ENCODE peak calls at places on chromosome 22, in nine cellular contexts. Q is transverse colon, O is SK-N-SH, M is upper lobe of left lung, N is stomach, T is sigmoid colon, Y is A549, H is HepG2, E is ovary. B is an unnamed sample.

GRCh38 chr22:45731041-45731797 is 59.6 kb downstream of the ATXN10 start:
- DNase-seq in M (no peak), Q (peak), E (no peak), H (no peak), O (no peak), N (no peak), Y (peak), T (no peak), B (no peak)

GRCh38 chr22:23100124-23100801 is 29.9 kb downstream of the GNAZ start:
- DNase-seq in N (no peak), T (no peak), M (no peak), Y (no peak), E (no peak), Q (no peak), H (no peak), O (no peak), B (no peak)

GRCh38 chr22:23878219-23878618 is 16.0 kb upstream of the MIF start:
- DNase-seq in Y (no peak), O (no peak), N (no peak), Q (no peak), T (no peak), M (no peak), E (no peak), H (no peak), B (no peak)

GRCh38 chr22:31753005-31753633 is 700 bp upstream of the DEPDC5 start:
- DNase-seq in H (peak), T (peak), M (no peak), Q (peak), E (peak), O (peak), N (peak), Y (peak), B (no peak)

GRCh38 chr22:21044931-21045584 is 688 bp upstream of the LRRC74B start:
- DNase-seq in N (no peak), Y (no peak), H (no peak), M (peak), T (no peak), E (no peak), Q (no peak), O (peak), B (no peak)

GRCh38 chr22:41094036-41094435 is 1.6 kb downstream of the EP300 start:
- DNase-seq in M (no peak), E (no peak), T (no peak), Y (peak), Q (peak), O (peak), H (peak), N (no peak), B (no peak)

GRCh38 chr22:48488611-48489456 is 1338.8 kb downstream of the BRD1 start:
- DNase-seq in N (no peak), M (peak), Y (no peak), O (peak), T (peak), H (no peak), E (no peak), Q (no peak), B (no peak)

GRCh38 chr22:34804588-34804987 is 261.4 kb upstream of the ISX start:
- DNase-seq in H (no peak), M (no peak), O (no peak), N (no peak), T (no peak), Y (no peak), E (no peak), Q (no peak), B (no peak)

GRCh38 chr22:44823396-44823795 is 71.0 kb downstream of the ARHGAP8 start:
- DNase-seq in H (no peak), Q (no peak), Y (no peak), T (peak), M (no peak), N (no peak), O (no peak), E (no peak), B (no peak)

GRCh38 chr22:36144886-36145541 is 15.5 kb downstream of the APOL3 start:
- DNase-seq in M (no peak), O (peak), N (peak), Y (peak), Q (peak), E (peak), H (peak), T (peak), B (peak)

GRCh38 chr22:20979243-20979809 is 2.8 kb upstream of the LZTR1 start:
- DNase-seq in Y (no peak), N (peak), O (peak), Q (peak), M (peak), H (no peak), T (peak), E (peak), B (no peak)

GRCh38 chr22:41801886-41802285 is 1.4 kb downstream of the CCDC134 start:
- DNase-seq in M (no peak), E (no peak), Y (no peak), O (no peak), T (no peak), Q (no peak), H (no peak), N (no peak), B (no peak)

GRCh38 chr22:17400305-17400704 is 31.0 kb downstream of the CECR2 start:
- DNase-seq in T (no peak), H (no peak), N (no peak), Q (no peak), M (no peak), E (no peak), Y (no peak), O (no peak), B (no peak)

GRCh38 chr22:33274214-33274828 is 216.1 kb upstream of the SYN3 start:
- DNase-seq in N (no peak), Y (peak), M (no peak), H (peak), E (no peak), T (no peak), Q (peak), O (no peak), B (peak)

GRCh38 chr22:17576475-17576874 is 13.2 kb downstream of the SLC25A18 start:
- DNase-seq in Q (no peak), E (no peak), O (no peak), Y (no peak), T (no peak), H (no peak), N (no peak), M (no peak), B (no peak)

GRCh38 chr22:24230911-24231656 is 13.8 kb downstream of the GGT5 start:
- DNase-seq in H (no peak), Q (peak), M (peak), O (peak), E (no peak), Y (no peak), N (peak), T (peak), B (no peak)

GRCh38 chr22:47066616-47066905 is 304.1 kb downstream of the TBC1D22A start:
- DNase-seq in T (no peak), M (no peak), H (no peak), O (no peak), N (no peak), Q (peak), E (no peak), Y (no peak), B (no peak)

GRCh38 chr22:35631597-35631996 is 14.5 kb upstream of the MB start:
- DNase-seq in N (peak), Q (peak), Y (peak), E (peak), H (peak), M (no peak), O (peak), T (peak), B (no peak)

GRCh38 chr22:47558828-47559700 is 796.6 kb downstream of the TBC1D22A start:
- DNase-seq in Q (no peak), N (no peak), O (no peak), M (no peak), E (no peak), T (no peak), Y (no peak), H (no peak), B (no peak)

GRCh38 chr22:23242473-23243001 is 62.2 kb downstream of the BCR start:
- DNase-seq in N (no peak), H (no peak), O (no peak), Q (no peak), Y (no peak), M (no peak), T (no peak), E (no peak), B (no peak)

GRCh38 chr22:34105461-34106062 is 185.3 kb upstream of the LARGE1 start:
- DNase-seq in H (peak), T (peak), Q (peak), E (peak), N (peak), O (peak), Y (peak), M (no peak), B (peak)

GRCh38 chr22:21026783-21027692 is 5.3 kb downstream of the SLC7A4 start:
- DNase-seq in E (no peak), O (no peak), Y (no peak), M (no peak), N (no peak), T (no peak), H (no peak), Q (no peak), B (no peak)

GRCh38 chr22:47698906-47699305 is 936.5 kb downstream of the TBC1D22A start:
- DNase-seq in Q (no peak), E (no peak), T (no peak), Y (no peak), H (no peak), O (no peak), N (no peak), M (no peak), B (no peak)

GRCh38 chr22:37546436-37547248 is 13.6 kb upstream of the CDC42EP1 start:
- DNase-seq in O (no peak), H (peak), N (peak), M (peak), Q (peak), T (peak), Y (no peak), E (peak), B (no peak)
- TF ChIP-seq EP300 in O (no peak), H (no peak), N (no peak), M (no peak), Q (no peak), T (no peak), Y (no peak), E (no peak), B (no peak)

GRCh38 chr22:25777411-25777810 is 35.4 kb downstream of the MYO18B start:
- DNase-seq in Y (no peak), H (no peak), O (no peak), N (no peak), T (no peak), M (peak), Q (no peak), E (no peak), B (no peak)
- TF ChIP-seq EP300 in Y (no peak), H (no peak), O (no peak), N (no peak), T (no peak), M (no peak), Q (no peak), E (no peak), B (no peak)

DNA sequence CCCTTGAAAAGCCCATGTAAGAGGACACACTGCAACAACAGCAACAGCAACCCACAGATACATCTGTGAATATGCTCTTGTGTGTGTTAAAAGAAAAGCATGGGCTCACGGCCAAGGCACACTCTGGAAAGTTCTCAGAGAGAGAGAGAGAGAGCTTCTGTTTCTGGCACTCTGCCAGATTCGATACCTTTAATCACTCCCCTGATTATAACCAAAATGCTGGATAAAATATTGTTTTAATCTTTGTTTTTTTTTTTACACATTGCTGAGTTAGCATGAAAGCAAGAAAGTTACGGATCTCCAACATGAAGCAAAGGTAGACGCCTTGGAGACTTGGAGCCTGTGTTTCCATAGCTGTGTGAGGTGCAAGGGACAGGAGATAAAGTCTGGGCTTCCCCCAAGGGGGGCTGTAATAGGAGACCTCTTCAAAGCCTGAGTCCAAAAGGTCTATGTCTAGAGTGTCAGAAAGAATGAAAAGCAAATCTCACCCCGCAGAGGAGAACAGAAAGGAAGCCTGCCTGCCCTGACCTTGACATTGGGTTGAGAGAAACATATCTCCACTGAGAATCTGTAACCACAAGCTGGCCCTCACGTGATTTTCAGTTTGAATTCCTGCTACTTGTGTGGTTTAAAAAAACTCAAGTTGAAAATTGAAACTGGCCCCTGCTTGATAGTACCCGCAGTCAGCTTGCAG is 33.7 kb upstream of the MPPED1 start:
- DNase-seq in H (peak), T (no peak), Y (no peak), E (peak), N (peak), M (no peak), Q (peak), O (no peak), B (no peak)
- TF ChIP-seq EP300 in H (peak), T (no peak), Y (no peak), E (no peak), N (no peak), M (no peak), Q (no peak), O (no peak), B (no peak)

GRCh38 chr22:27501191-27501936 is 300.2 kb downstream of the MN1 start:
- DNase-seq in N (no peak), M (no peak), O (no peak), E (no peak), H (no peak), Y (no peak), T (no peak), Q (no peak), B (no peak)
- TF ChIP-seq EP300 in N (no peak), M (no peak), O (no peak), E (no peak), H (no peak), Y (no peak), T (no peak), Q (no peak), B (no peak)

DNA sequence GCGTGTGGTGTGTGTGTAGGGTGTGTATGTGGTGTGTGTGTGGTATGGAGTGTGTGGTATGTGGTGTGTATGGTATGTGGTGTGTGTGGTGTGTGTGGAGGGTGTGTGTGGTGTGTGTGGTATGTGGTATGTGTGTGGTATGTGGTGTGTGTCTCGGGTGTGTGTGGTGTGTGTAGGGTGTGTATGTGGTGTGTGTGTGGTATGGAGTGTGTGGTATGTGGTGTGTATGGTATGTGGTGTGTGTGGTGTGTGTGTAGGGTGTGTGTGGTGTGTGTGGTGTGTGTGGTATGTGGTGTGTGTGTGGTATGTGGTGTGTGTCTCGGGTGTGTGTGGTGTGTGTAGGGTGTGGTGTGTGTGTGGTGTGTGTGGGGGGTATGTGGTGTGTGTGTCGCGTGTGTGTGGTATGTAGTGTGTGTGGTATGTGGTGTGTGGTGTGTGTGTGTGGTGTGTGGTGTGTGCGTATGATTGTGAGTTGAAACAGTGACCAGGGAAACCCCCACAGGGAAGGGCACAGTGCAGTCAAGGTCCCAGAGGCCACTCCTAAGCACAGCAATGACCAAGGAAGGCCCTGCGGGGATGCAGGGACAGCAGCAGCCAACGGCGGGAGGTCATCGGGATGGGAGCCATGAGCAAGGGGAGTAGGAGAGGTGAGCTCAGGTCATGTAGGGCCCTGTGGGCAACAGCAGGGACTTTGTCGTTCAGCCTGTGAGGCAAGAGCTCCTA is 2.8 kb upstream of the PPP6R2 start:
- DNase-seq in Q (no peak), N (no peak), T (no peak), E (no peak), Y (peak), O (peak), H (peak), M (no peak), B (no peak)
- TF ChIP-seq EP300 in Q (no peak), N (no peak), T (no peak), E (no peak), Y (no peak), O (no peak), H (no peak), M (no peak), B (no peak)

GRCh38 chr22:29171721-29172120 is 34.0 kb upstream of the EMID1 start:
- DNase-seq in Y (no peak), T (peak), H (no peak), M (peak), O (no peak), E (no peak), Q (no peak), N (no peak), B (no peak)
- TF ChIP-seq EP300 in Y (no peak), T (no peak), H (no peak), M (no peak), O (no peak), E (no peak), Q (no peak), N (no peak), B (no peak)

B was measured in tibial nerve.